ENCODE peak calls at places on chromosomes 11 and 22, in four cellular contexts. H, K, V and C are unnamed samples.

GRCh38 chr11:36034572-36035331 is 90.9 kb downstream of the LDLRAD3 start:
- DNase-seq in H (no peak), V (no peak), K (no peak), C (no peak)

GRCh38 chr11:23976369-23976768 is 520.5 kb upstream of the LUZP2 start:
- DNase-seq in V (no peak), K (no peak), H (no peak), C (no peak)

GRCh38 chr11:130106381-130106780 is 36.7 kb downstream of the APLP2 start:
- DNase-seq in H (no peak), K (no peak), V (no peak), C (no peak)

GRCh38 chr11:46874586-46874985 is 28.5 kb upstream of the CKAP5 start:
- DNase-seq in H (no peak), K (no peak), V (no peak), C (no peak)

GRCh38 chr22:25874327-25874726 is 132.3 kb downstream of the MYO18B start:
- DNase-seq in K (no peak), H (no peak), V (no peak), C (no peak)

GRCh38 chr22:20095521-20095920 is 15.5 kb downstream of the DGCR8 start:
- DNase-seq in H (no peak), V (no peak), K (no peak), C (no peak)

GRCh38 chr22:48824673-48825651 is 1002.7 kb downstream of the BRD1 start:
- DNase-seq in K (no peak), V (no peak), H (no peak), C (no peak)

GRCh38 chr11:1623716-1624115 is 1.8 kb upstream of the KRTAP5-4 start:
- DNase-seq in V (no peak), H (no peak), K (no peak), C (no peak)

GRCh38 chr11:14541180-14541579 is 21.0 kb upstream of the PSMA1 start:
- DNase-seq in H (peak; percentile 27), V (no peak), K (no peak), C (no peak)

GRCh38 chr11:19326499-19326898 is 85.8 kb upstream of the E2F8 start:
- DNase-seq in V (no peak), K (no peak), H (no peak), C (no peak)

GRCh38 chr11:124798991-124799383 is 1.2 kb downstream of the MSANTD2 start:
- DNase-seq in V (no peak), K (peak; percentile 32), H (no peak), C (no peak)

GRCh38 chr11:68341557-68342458 is 29.4 kb downstream of the LRP5 start:
- DNase-seq in K (no peak), H (no peak), V (no peak), C (no peak)

GRCh38 chr22:43228330-43228729 is 41.4 kb upstream of the TTLL12 start:
- DNase-seq in H (no peak), V (no peak), K (peak; percentile 59), C (no peak)

GRCh38 chr11:67674442-67674871 is at the start of gene ALDH3B2:
- DNase-seq in H (no peak), V (no peak), K (no peak), C (no peak)

GRCh38 chr11:12460441-12460840 is 83.1 kb downstream of the PARVA start:
- DNase-seq in H (no peak), V (no peak), K (no peak), C (no peak)

GRCh38 chr22:24140357-24140756 is 40.9 kb upstream of the SUSD2 start:
- DNase-seq in V (no peak), K (no peak), H (no peak), C (no peak)

GRCh38 chr22:49964493-49965290 is 4.1 kb downstream of the PIM3 start:
- DNase-seq in K (no peak), H (peak; percentile 35), V (no peak), C (peak; percentile 1)

DNA sequence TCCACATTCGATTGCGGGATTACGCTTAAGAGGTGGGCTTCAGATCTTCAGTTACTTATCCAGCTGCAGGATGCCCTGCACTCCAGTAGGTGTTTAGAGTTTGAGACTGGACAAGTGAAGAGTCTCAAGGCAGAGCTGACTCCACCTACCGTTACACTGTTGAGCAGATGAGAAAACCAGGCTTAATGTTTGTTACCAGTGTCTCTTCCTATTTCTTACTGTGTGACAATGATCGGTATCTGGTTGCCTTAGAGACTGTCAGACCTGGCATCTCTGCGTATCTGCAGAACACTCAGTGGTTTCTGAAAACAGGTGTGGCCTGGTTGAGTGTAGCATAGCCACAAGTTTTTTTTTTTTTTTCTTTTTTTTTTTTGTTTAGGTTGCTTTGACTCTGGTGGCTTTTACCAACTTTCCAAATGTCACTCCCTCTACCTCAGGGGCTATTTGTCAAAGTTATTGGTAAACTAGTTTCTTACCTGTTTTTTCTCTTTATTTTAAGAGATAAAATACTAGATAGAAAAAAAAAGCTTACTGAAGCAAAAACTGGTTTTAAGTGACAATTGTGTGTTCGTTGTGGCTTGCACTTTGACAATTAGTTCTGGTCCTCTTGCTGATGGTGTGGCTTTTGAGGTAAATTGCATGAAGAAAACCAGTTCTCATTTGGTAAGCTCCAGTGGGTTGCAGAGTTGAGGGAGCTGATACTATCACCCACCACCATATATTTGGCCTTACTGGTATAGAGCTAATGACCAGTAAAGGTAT is 284.8 kb downstream of the ETS1 start:
- DNase-seq in V (peak; percentile 49), H (no peak), K (no peak), C (no peak)
- TF ChIP-seq CTCF in V (no peak), H (no peak), K (no peak), C (no peak)

DNA sequence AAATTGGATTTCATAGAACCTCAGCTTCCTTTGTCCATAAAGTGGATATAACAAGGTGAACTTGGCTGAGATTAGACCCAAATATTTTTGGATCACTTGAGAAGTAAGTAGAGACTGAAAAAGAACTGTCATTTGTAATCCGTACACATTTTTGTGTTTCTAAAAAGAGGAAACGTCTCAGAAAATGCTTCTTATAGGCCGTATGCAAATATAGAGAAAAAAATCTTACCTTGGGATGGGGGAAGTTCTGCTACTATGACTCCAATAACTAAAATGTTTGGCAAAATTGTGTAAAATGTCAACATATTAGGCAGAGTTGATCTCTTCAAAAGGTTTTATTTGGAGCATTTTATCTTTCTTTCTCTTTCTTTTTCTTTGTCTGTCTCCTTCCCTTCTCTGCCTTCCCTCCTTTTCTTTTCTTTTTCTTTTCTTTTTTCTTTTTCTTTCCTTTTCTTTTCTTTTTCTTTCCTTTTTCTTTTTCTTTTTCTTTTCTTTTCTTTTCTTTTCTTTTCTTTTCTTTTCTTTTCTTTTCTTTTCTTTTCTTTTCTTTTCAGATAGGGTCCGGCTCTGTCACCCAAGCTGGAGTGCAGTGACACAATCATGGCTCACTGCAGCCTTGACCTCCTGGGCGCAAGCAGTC is 48.2 kb downstream of the ADM start:
- DNase-seq in H (no peak), V (no peak), K (no peak), C (no peak)
- H3K4me1 ChIP-seq in H (peaks cover 10% of the 10 kb centered on the region), V (no peaks in the 10 kb centered on the region), K (peaks cover 15% of the 10 kb centered on the region), C (peaks cover 5% of the 10 kb centered on the region)

DNA sequence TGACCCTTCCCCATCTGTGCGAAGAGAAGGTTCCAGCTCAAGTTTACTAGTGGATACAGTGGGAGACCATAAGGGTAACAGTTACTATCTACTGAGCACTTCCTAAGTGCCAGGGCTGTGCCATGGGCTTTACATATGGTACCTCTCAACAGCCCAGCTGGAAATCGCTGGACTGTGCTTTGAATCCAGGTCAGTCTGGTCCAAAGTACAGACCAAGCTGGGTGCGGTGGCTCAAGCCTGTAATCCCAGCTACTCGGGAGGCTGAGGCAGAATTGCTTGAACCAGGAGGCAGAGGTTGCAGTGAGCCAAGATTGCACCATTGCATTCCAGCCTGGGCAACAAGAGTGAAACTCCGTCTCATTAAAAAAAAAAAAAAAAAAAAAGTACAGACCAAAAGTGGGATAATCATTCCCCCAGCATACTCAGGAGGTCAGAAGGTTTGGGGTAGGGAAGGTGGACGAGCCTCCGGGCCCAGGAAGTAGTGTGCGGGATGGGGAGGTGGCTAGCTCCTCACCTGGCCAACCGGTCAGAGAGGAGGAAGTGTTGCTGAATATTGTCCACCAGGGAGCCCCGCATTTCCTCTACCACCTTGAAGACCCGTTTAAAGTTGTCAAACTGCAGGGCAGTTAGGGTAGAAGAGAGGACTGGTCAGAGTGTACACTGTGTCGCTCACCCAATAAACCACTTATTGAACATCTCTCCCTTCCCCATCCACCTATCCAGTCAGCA is 2.3 kb downstream of the FIBP start:
- DNase-seq in K (no peak), V (no peak), H (no peak), C (no peak)
- H3K4me3 ChIP-seq in K (no peak overlapping the region), V (no peak overlapping the region), H (no peak overlapping the region), C (no peak overlapping the region)

GRCh38 chr11:95360382-95360781 is 129.4 kb upstream of the SESN3 start:
- DNase-seq in V (no peak), K (no peak), H (no peak), C (no peak)

GRCh38 chr11:95358516-95359322 is 127.7 kb upstream of the SESN3 start:
- DNase-seq in V (no peak), K (no peak), H (no peak), C (no peak)

GRCh38 chr11:95359756-95360155 is 128.8 kb upstream of the SESN3 start:
- DNase-seq in V (no peak), H (no peak), K (no peak), C (no peak)

GRCh38 chr11:95361180-95361579 is 130.2 kb upstream of the SESN3 start:
- DNase-seq in K (no peak), V (no peak), H (no peak), C (no peak)

DNA sequence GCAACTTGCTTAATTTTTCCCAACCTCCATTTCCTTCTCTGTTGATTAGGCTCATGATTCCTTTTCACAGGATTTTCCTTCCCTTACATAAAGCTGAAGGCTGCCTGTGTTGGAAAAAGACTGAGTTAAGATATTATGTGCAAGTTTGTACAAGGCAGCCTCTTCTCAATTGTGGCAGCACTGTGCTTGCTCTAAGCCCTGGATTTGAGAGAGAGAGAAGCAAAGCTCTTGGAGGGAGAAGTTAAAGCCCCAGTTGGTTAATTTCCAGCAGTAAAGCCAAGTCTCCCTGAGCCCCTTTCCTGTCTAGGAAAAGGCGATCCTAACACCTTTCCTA is 128.3 kb upstream of the SESN3 start:
- DNase-seq in V (no peak), K (no peak), H (no peak), C (no peak)
- TF ChIP-seq CTCF in V (no peak), K (no peak), H (no peak), C (no peak)

GRCh38 chr11:62560566-62561103 is 13.1 kb downstream of the EEF1G start:
- DNase-seq in K (peak; percentile 95), H (peak; percentile 94), V (peak; percentile 70), C (peak; percentile 83)
- H3K4me1 ChIP-seq in K (peaks cover 16% of the 10 kb centered on the region), H (peaks cover 14% of the 10 kb centered on the region), V (peaks cover 44% of the 10 kb centered on the region), C (peaks cover 36% of the 10 kb centered on the region)